ENCODE peak calls at places on chromosome 5, in four cellular contexts. P, H, C and V are unnamed samples.

GRCh38 chr5:180201051-180201987 is 7.7 kb downstream of the RASGEF1C start:
- DNase-seq in P (peak), H (no peak), C (no peak), V (peak)

GRCh38 chr5:63923914-63924313 is 38.3 kb downstream of the HTR1A start:
- DNase-seq in P (no peak), H (no peak), C (no peak), V (no peak)

GRCh38 chr5:37071901-37072581 is 177.1 kb downstream of the CPLANE1 start:
- DNase-seq in P (no peak), H (peak), C (peak), V (peak)

GRCh38 chr5:122500245-122501086 is 188.4 kb downstream of the SNCAIP start:
- DNase-seq in P (peak), H (peak), C (peak), V (peak)

GRCh38 chr5:153797484-153797883 is 241.2 kb downstream of the FAM114A2 start:
- DNase-seq in P (no peak), H (no peak), C (no peak), V (no peak)

GRCh38 chr5:83714780-83715179 is 5.9 kb downstream of the HAPLN1 start:
- DNase-seq in P (no peak), H (no peak), C (no peak), V (no peak)

GRCh38 chr5:6419340-6419852 is 29.3 kb upstream of the UBE2QL1 start:
- DNase-seq in P (no peak), H (no peak), C (peak), V (no peak)

GRCh38 chr5:431001-431710 is 11.8 kb upstream of the EXOC3 start:
- DNase-seq in P (peak), H (peak), C (no peak), V (peak)

GRCh38 chr5:110590187-110590586 is 136.3 kb downstream of the TMEM232 start:
- DNase-seq in P (no peak), H (peak), C (peak), V (peak)

GRCh38 chr5:84292000-84292642 is 92.6 kb downstream of the EDIL3 start:
- DNase-seq in P (no peak), H (no peak), C (no peak), V (no peak)

GRCh38 chr5:179251276-179251969 is 93.8 kb downstream of the ADAMTS2 start:
- DNase-seq in P (peak), H (no peak), C (no peak), V (no peak)

GRCh38 chr5:80881726-80882125 is 78.4 kb upstream of the RASGRF2 start:
- DNase-seq in P (no peak), H (no peak), C (no peak), V (no peak)

GRCh38 chr5:172595591-172596455 is 45.2 kb upstream of the NEURL1B start:
- DNase-seq in P (no peak), H (no peak), C (no peak), V (no peak)

GRCh38 chr5:87421307-87421706 is 8.6 kb upstream of the CCNH start:
- DNase-seq in P (no peak), H (no peak), C (no peak), V (no peak)

GRCh38 chr5:74243634-74244033 is 396.9 kb downstream of the ENC1 start:
- DNase-seq in P (no peak), H (no peak), C (no peak), V (peak)

GRCh38 chr5:80239680-80240367 is 16.0 kb downstream of the SERINC5 start:
- DNase-seq in P (no peak), H (peak), C (peak), V (no peak)

GRCh38 chr5:142491679-142492078 is 166.9 kb upstream of the SPRY4 start:
- DNase-seq in P (no peak), H (no peak), C (no peak), V (no peak)

GRCh38 chr5:54221096-54221495 is 89.3 kb downstream of the ARL15 start:
- DNase-seq in P (no peak), H (no peak), C (no peak), V (no peak)

GRCh38 chr5:95857185-95857945 is 34.8 kb upstream of the GLRX start:
- DNase-seq in P (no peak), H (peak), C (no peak), V (no peak)

GRCh38 chr5:127562252-127562651 is 44.8 kb downstream of the PRRC1 start:
- DNase-seq in P (peak), H (no peak), C (no peak), V (no peak)

GRCh38 chr5:6003040-6003825 is 375.1 kb downstream of the MED10 start:
- DNase-seq in P (no peak), H (no peak), C (no peak), V (no peak)

GRCh38 chr5:172749881-172750608 is 20.9 kb downstream of the DUSP1 start:
- DNase-seq in P (no peak), H (no peak), C (peak), V (no peak)

GRCh38 chr5:122316652-122317051 is 4.6 kb downstream of the SNCAIP start:
- DNase-seq in P (no peak), H (no peak), C (no peak), V (no peak)

GRCh38 chr5:10278658-10279279 is 28.7 kb downstream of the CCT5 start:
- DNase-seq in P (no peak), H (no peak), C (no peak), V (no peak)

GRCh38 chr5:142013734-142014495 is 1.1 kb upstream of the GNPDA1 start:
- DNase-seq in P (no peak), H (peak), C (peak), V (peak)

GRCh38 chr5:73338201-73339126 is 110.1 kb downstream of the FOXD1 start:
- DNase-seq in P (no peak), H (peak), C (peak), V (peak)

GRCh38 chr5:115895821-115896220 is 54.1 kb downstream of the AP3S1 start:
- DNase-seq in P (no peak), H (peak), C (peak), V (peak)

DNA sequence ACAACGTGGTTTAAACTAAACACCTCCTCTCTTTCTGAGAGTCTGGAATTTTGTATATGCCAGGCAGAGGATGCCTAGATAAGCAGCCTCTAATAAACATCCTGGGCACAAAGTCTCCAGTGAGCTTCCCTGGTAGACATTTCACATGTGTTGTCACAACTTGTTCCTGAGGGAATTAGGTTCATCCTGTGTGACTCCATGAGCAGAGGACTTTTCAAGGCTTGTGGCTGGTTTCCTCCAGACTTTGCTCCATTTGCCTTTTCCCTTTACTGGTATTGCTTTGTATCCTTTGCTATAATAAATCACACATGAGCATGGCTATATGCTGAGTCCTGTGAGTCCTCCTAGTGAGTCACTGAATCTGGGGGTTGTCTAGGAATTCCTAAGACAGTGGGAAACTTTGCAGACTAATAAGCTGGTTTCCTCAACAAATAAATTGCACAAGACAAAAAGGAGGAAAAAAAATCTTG is 77.4 kb downstream of the NR2F1-AS1 start:
- DNase-seq in P (no peak), H (peak), C (peak), V (peak)
- H3K9ac ChIP-seq in P (no peak), H (no peak), C (peak), V (no peak)

DNA sequence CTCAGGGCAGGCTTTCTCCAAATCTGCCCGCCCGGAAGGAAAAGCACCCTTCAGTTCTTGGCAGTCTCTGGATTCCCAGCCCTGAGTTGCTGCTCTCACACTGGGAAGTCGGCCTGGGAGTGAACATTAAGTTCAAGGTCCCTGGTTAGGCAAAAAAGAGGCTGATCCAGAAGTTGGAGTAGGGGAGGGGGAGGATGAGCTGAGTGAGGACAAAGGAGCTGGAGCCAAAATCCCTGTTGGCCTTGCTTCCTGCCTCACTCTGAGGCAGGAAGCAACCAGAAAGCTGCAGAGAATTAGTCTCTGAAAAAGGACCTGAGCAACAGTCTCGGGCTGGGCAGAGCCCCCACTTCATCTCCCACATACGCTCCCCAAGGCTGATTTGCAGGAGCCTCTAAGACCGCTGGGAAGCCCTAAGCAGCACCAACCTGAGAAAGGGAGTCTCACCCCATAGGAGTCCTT is 15.0 kb upstream of the RPS14 start:
- DNase-seq in P (no peak), H (no peak), C (no peak), V (no peak)
- H3K9ac ChIP-seq in P (no peak), H (peak), C (peak), V (peak)

GRCh38 chr5:131281868-131282234 is 18.0 kb downstream of the CDC42SE2 start:
- DNase-seq in P (no peak), H (no peak), C (no peak), V (no peak)

GRCh38 chr5:131279209-131279608 is 15.4 kb downstream of the CDC42SE2 start:
- DNase-seq in P (no peak), H (no peak), C (no peak), V (no peak)

GRCh38 chr5:131280417-131280816 is 16.6 kb downstream of the CDC42SE2 start:
- DNase-seq in P (no peak), H (no peak), C (no peak), V (peak)

GRCh38 chr5:131281133-131281867 is 17.4 kb downstream of the CDC42SE2 start:
- DNase-seq in P (no peak), H (peak), C (no peak), V (no peak)

DNA sequence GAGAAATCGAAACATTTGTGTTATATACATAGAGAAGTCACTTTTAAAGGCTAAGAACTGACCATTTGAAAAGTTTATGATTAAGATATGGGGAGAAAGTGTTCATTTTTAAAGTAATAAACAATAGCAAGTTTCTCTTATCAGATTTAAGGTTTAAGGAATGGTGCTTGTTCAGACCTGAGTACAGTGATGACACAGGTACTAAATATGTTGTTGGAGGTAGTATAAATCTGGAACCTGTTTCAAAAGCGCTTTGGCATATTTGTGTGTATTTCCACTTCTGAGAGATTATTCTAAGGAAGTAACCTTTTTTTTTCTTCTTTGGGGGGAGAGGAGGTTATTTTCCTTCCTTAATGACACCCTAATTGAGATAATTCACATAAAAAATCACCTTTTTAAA is 18.4 kb downstream of the CDC42SE2 start:
- DNase-seq in P (no peak), H (no peak), C (no peak), V (no peak)
- H3K9ac ChIP-seq in P (no peak), H (no peak), C (no peak), V (no peak)

GRCh38 chr5:150376799-150377771 is 19.6 kb downstream of the TCOF1 start:
- DNase-seq in P (no peak), H (peak), C (peak), V (peak)
- H3K9ac ChIP-seq in P (no peak), H (peak), C (peak), V (no peak)

DNA sequence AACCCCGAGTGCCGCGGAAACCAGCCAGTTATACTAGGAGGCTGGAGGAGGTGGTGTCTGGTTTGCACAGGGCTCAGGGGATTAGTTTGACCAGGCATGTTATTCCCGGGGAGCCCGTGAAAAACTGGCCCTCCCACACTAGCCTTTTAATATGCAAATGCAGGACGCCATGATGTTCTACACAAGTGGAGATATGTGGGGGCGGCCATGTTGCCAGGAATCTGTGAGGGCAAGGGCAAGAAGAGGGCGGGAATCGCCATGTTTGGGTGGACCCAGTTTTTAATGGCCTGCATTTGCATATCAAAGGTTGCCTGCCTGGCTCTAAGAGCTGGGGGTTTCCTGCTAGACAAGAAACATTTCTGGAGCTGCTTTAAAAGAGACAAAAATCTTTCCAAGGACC is 940.7 kb downstream of the CDH18 start:
- DNase-seq in P (peak), H (no peak), C (no peak), V (no peak)
- H3K9ac ChIP-seq in P (no peak), H (no peak), C (no peak), V (no peak)

GRCh38 chr5:178180141-178180863 is 6.9 kb downstream of the GMCL2 start:
- DNase-seq in P (peak), H (no peak), C (no peak), V (no peak)
- H3K9ac ChIP-seq in P (peak), H (no peak), C (no peak), V (no peak)

GRCh38 chr5:117039035-117039434 is 464.4 kb upstream of the SEMA6A start:
- DNase-seq in P (no peak), H (no peak), C (no peak), V (no peak)
- H3K9ac ChIP-seq in P (no peak), H (no peak), C (no peak), V (no peak)

DNA sequence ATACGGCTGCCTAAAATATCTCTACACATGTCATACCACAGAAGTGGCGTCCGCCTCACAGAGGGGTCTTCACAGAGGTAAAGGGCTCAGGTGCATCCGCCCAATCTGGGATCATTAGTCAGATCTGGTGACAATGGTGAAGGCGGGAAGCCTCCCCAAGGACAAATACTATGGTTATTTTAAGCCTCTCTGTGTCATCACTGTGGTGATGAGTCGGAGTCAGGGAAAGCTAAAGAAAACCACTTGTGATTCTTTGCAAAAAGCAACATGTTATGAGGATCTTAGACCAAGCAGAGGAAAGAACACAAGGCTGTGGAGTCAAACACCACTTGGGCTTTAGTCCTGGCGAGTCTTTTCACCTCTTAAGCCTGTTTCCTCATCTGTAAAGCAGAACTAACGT is 190.4 kb downstream of the DRD1 start:
- DNase-seq in P (no peak), H (peak), C (peak), V (no peak)
- H3K9ac ChIP-seq in P (no peak), H (no peak), C (no peak), V (peak)

GRCh38 chr5:59682542-59682941 is 211.0 kb downstream of the PDE4D start:
- DNase-seq in P (no peak), H (no peak), C (no peak), V (no peak)

GRCh38 chr5:59685131-59685530 is 208.4 kb downstream of the PDE4D start:
- DNase-seq in P (no peak), H (no peak), C (peak), V (no peak)

GRCh38 chr5:59683311-59683710 is 210.2 kb downstream of the PDE4D start:
- DNase-seq in P (no peak), H (no peak), C (no peak), V (no peak)

GRCh38 chr5:59685806-59686205 is 207.7 kb downstream of the PDE4D start:
- DNase-seq in P (no peak), H (peak), C (peak), V (no peak)

DNA sequence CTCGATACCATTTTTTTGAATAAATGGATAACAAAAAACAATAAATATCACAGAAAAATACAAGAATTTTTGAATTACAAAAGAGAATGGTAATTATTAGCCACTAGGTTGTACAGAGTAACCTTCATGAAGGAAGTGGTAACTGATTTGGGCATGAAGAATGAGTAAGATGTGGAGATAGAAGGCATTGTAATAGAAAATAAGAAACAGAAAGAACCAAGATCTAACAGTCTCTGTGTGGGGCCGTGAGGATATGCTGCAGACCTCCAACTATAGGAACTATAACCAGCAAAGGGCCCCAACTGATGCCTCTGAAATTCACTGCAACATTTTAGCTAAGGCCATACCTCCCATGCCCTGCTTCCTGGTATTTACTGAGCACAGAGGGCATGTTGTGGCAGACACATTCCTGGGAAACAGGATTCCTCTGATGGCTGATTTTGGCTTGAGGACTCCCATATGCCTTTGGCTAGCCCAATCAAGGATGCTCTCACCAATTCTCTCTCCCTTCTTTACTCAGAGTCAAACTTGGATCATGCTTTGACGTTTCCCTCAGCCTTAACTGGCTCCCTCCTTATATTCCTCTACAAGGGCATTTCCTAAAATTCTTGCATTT is 209.0 kb downstream of the PDE4D start:
- DNase-seq in P (no peak), H (no peak), C (no peak), V (no peak)
- H3K9ac ChIP-seq in P (no peak), H (no peak), C (no peak), V (no peak)